ENCODE peak calls at places on chromosomes 16 and 17, in four cellular contexts. G, N, T and H are unnamed samples.
A peak's percentile ranks its signal among the peaks of the same experiment; 100 is the strongest.

GRCh38 chr17:62062936-62063335 is 2.1 kb downstream of the MED13 start:
- DNase-seq in T (no peak), G (no peak), N (no peak), H (no peak)

GRCh38 chr17:5582177-5582885 is 2.0 kb downstream of the NLRP1 start:
- DNase-seq in T (no peak), N (no peak), G (no peak), H (no peak)

GRCh38 chr17:4808378-4808767 is 1.4 kb downstream of the PLD2 start:
- DNase-seq in T (peak; percentile 29), G (no peak), N (no peak), H (peak; percentile 64)

GRCh38 chr17:16463341-16464000 is 28.5 kb downstream of the LRRC75A start:
- DNase-seq in T (peak; percentile 90), G (no peak), N (no peak), H (peak; percentile 73)

GRCh38 chr17:32259596-32259995 is 6.0 kb upstream of the RHBDL3 start:
- DNase-seq in T (no peak), G (no peak), N (no peak), H (no peak)

GRCh38 chr17:80445152-80446110 is 30.5 kb downstream of the ENDOV start:
- DNase-seq in G (no peak), T (no peak), N (no peak), H (no peak)

GRCh38 chr17:65402513-65403086 is 158.8 kb downstream of the AXIN2 start:
- DNase-seq in G (no peak), T (no peak), N (no peak), H (no peak)

GRCh38 chr17:72643575-72644216 is 448.8 kb downstream of the SLC39A11 start:
- DNase-seq in T (no peak), N (no peak), G (no peak), H (no peak)

GRCh38 chr17:1298616-1299015 is 19.2 kb downstream of the TRARG1 start:
- DNase-seq in T (no peak), G (no peak), N (no peak), H (no peak)

GRCh38 chr16:1989826-1990335 is at the start of gene SYNGR3:
- DNase-seq in T (no peak), N (no peak), G (no peak), H (no peak)

DNA sequence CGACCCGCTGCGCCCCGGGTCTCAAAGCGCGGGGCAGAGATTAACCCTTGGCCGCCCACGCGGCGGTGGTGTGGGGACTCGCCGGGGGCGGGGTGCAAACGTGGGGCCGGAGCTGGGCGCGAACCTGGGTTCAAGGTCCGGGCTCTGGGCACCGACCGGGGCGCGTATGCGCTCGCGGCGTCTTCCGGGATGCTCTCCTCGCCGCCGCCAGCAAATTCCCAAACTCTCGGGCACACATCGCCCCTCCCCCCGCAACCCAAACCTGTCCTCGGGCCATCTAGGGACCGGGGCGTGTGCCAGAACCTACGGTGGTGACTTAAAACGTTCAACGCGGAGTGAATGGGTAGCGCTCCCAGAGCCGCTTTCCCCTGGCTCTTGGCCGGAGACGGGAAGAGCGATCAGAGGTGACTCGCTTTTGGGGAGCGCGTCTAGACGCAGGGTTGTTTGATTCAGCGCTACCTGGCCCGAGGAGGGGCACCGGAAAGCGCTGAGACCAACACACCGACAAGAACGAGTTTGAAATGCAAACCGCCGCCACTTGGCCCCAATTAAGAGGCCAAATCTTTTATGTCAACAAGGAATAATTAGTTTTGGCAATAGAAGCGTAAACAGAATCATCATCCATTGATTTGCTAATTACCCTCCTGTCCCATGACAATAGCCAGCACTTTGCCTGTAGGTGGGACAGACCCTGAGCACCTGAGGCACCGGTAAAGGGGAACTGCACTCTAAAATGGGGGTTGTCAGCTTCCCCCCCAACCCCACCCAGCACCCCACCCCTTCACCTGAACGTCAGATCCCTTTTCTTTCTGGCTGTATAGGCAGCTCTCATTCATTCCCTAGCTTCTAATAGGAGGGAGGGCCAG is 46.2 kb downstream of the WNT3 start:
- DNase-seq in G (peak; percentile 66), T (peak; percentile 59), N (peak; percentile 56), H (peak; percentile 52)
- TF ChIP-seq CTCF in G (no peak), T (no peak), N (no peak), H (no peak)

GRCh38 chr16:57600048-57600835 is 28.2 kb upstream of the ADGRG1 start:
- DNase-seq in N (peak; percentile 81), T (peak; percentile 75), G (no peak), H (peak; percentile 57)
- H3K4me1 ChIP-seq in N (peaks cover 21% of the 10 kb centered on the region), T (no peaks in the 10 kb centered on the region), G (peaks cover 5% of the 10 kb centered on the region), H (peaks cover 35% of the 10 kb centered on the region)

GRCh38 chr16:14449334-14449733 is 180.7 kb downstream of the PARN start:
- DNase-seq in T (no peak), N (no peak), G (no peak), H (no peak)

GRCh38 chr16:14445935-14446715 is 183.9 kb downstream of the PARN start:
- DNase-seq in N (no peak), T (no peak), G (no peak), H (no peak)

GRCh38 chr16:14448874-14449273 is 181.2 kb downstream of the PARN start:
- DNase-seq in T (no peak), G (no peak), N (no peak), H (no peak)

GRCh38 chr16:14447783-14448182 is 182.3 kb downstream of the PARN start:
- DNase-seq in G (no peak), T (no peak), N (no peak), H (no peak)

GRCh38 chr16:14444979-14445810 is 184.9 kb downstream of the PARN start:
- DNase-seq in N (no peak), T (no peak), G (no peak), H (no peak)
- TF ChIP-seq CTCF in N (peak; percentile 12), T (no peak), G (no peak), H (no peak)

GRCh38 chr16:89035013-89035697 is 58.1 kb upstream of the CBFA2T3 start:
- DNase-seq in N (no peak), G (no peak), T (no peak), H (peak; percentile 33)
- H3K4me1 ChIP-seq in N (no peaks in the 10 kb centered on the region), G (no peaks in the 10 kb centered on the region), T (no peaks in the 10 kb centered on the region), H (no peaks in the 10 kb centered on the region)

GRCh38 chr17:78316867-78317816 is 42.7 kb downstream of the SOCS3 start:
- DNase-seq in N (peak; percentile 89), G (peak; percentile 67), T (peak; percentile 84), H (no peak)

GRCh38 chr17:78316115-78316866 is 43.6 kb downstream of the SOCS3 start:
- DNase-seq in G (peak; percentile 67), N (peak; percentile 60), T (no peak), H (no peak)

GRCh38 chr17:78313735-78314648 is 45.9 kb downstream of the SOCS3 start:
- DNase-seq in T (peak; percentile 92), N (peak; percentile 98), G (peak; percentile 81), H (peak; percentile 87)

GRCh38 chr17:78314683-78315354 is 45.1 kb downstream of the SOCS3 start:
- DNase-seq in N (peak; percentile 82), G (peak; percentile 65), T (no peak), H (no peak)

DNA sequence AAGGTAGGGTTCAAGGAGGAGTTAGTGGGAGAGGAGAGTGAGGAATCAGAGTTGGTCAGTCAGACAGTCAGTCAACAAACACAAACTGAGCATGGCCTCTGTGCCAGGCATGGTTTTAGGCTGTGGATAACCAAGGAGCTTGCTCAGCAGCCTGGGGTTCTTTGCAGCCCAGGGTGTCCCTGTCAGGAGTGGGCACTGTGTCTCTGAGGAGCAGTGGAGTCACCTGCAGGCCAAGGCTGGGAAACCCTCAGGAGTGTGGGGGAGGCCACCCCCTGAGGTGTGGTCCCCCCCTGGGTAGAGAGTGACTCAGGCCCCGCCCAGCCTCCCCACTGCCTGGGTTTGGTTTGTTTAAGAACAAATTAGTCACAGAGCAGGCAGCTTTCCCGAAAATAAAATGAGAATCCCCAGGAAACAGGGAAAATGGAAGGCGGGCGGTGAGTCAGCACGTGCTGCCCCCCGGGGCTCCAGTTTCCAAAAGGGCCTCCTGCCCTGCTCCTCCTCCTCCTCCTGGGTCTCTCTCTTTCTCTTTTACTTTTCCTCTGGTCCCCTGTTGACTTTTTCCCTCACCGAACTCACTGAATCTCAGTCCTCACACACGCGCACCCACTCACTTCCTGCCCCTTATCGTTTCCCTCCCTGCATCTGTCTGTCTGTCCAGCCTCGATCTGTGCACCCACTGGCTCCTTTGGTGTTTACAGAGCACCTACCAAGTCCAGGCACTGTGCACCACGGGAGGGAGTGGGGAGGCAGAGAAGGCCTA is 44.3 kb downstream of the SOCS3 start:
- DNase-seq in G (peak; percentile 94), N (peak; percentile 99), T (peak; percentile 83), H (peak; percentile 89)
- TF ChIP-seq CTCF in G (no peak), N (peak; percentile 50), T (no peak), H (no peak)

GRCh38 chr16:49838639-49839461 is 17.1 kb downstream of the ZNF423 start:
- DNase-seq in G (no peak), T (no peak), N (no peak), H (no peak)
- H3K4me1 ChIP-seq in G (peaks cover 41% of the 10 kb centered on the region), T (peaks cover 16% of the 10 kb centered on the region), N (no peaks in the 10 kb centered on the region), H (peaks cover 45% of the 10 kb centered on the region)